ENCODE peak calls at places on chromosomes 16 and 17, in four cellular contexts. H is fibroblast of the aortic adventitia; P is CD8-positive, alpha-beta T cell; S is pancreas. U is an unnamed sample.

GRCh38 chr17:76544123-76544915 is 4.5 kb downstream of the PRCD start:
- DNase-seq in H (no peak), P (no peak), S (no peak), U (peak; percentile 53)

GRCh38 chr16:53061701-53062159 is 6.9 kb downstream of the CHD9 start:
- DNase-seq in H (no peak), P (peak; percentile 9), S (no peak), U (no peak)

GRCh38 chr17:2207815-2208515 is 95.6 kb downstream of the SMG6 start:
- DNase-seq in H (no peak), P (no peak), S (no peak), U (no peak)

GRCh38 chr17:64259922-64260321 is 3.1 kb downstream of the TEX2 start:
- DNase-seq in H (peak; percentile 75), P (no peak), S (no peak), U (no peak)

GRCh38 chr16:23893976-23894375 is 58.2 kb downstream of the PRKCB start:
- DNase-seq in H (no peak), P (no peak), S (no peak), U (no peak)

GRCh38 chr17:16325964-16326363 is 27.3 kb downstream of the CENPV start:
- DNase-seq in H (no peak), P (no peak), S (no peak), U (no peak)

GRCh38 chr17:64326420-64327054 is 63.5 kb upstream of the TEX2 start:
- DNase-seq in H (peak; percentile 74), P (no peak), S (no peak), U (no peak)

GRCh38 chr16:85554791-85555548 is 58.2 kb upstream of the GSE1 start:
- DNase-seq in H (peak; percentile 77), P (peak; percentile 42), S (peak; percentile 68), U (no peak)

GRCh38 chr16:67154578-67155304 is 3.9 kb upstream of the B3GNT9 start:
- DNase-seq in H (no peak), P (no peak), S (no peak), U (no peak)

GRCh38 chr17:53454337-53454736 is 368.4 kb upstream of the KIF2B start:
- DNase-seq in H (no peak), P (no peak), S (no peak), U (no peak)

GRCh38 chr17:15914400-15915165 is 30.3 kb upstream of the ADORA2B start:
- DNase-seq in H (peak; percentile 60), P (no peak), S (no peak), U (no peak)

GRCh38 chr16:16991711-16992110 is 479.0 kb downstream of the XYLT1 start:
- DNase-seq in H (no peak), P (no peak), S (no peak), U (no peak)

GRCh38 chr17:31397256-31397939 is 5.9 kb downstream of the RAB11FIP4 start:
- DNase-seq in H (no peak), P (no peak), S (no peak), U (no peak)

GRCh38 chr17:77615672-77616242 is 342.7 kb upstream of the TNRC6C start:
- DNase-seq in H (peak; percentile 16), P (no peak), S (no peak), U (no peak)

GRCh38 chr17:32792207-32792606 is 84.7 kb downstream of the MYO1D start:
- DNase-seq in H (no peak), P (no peak), S (no peak), U (no peak)

GRCh38 chr16:75703341-75703740 is 2.1 kb upstream of the DUXB start:
- DNase-seq in H (peak; percentile 22), P (no peak), S (no peak), U (no peak)

GRCh38 chr16:30084816-30085159 is 6.9 kb downstream of the TBX6 start:
- DNase-seq in H (peak; percentile 67), P (no peak), S (no peak), U (no peak)

GRCh38 chr16:75660321-75660720 is 12.7 kb downstream of the TERF2IP start:
- DNase-seq in H (no peak), P (no peak), S (no peak), U (no peak)

GRCh38 chr16:23408242-23409201 is 44.5 kb downstream of the COG7 start:
- DNase-seq in H (peak; percentile 62), P (no peak), S (peak; percentile 69), U (peak; percentile 81)

GRCh38 chr17:78128616-78129384 is at the start of gene TMC6:
- DNase-seq in H (no peak), P (peak; percentile 69), S (peak; percentile 79), U (no peak)

GRCh38 chr17:42751628-42752027 is 6.8 kb upstream of the EZH1 start:
- DNase-seq in H (peak; percentile 55), P (no peak), S (no peak), U (no peak)

GRCh38 chr17:64777413-64778101 is 115.5 kb upstream of the SMURF2 start:
- DNase-seq in H (peak; percentile 10), P (no peak), S (peak; percentile 63), U (no peak)

U was measured in LNCaP clone FGC.